ENCODE peak calls at places on chromosomes 1 and 21, in five cellular contexts. M is astrocyte of the spinal cord, O is RWPE1, E is stomach, V is AG20443. D is an unnamed sample.

GRCh38 chr1:172323666-172324065 is 96.8 kb upstream of the C1orf105 start:
- DNase-seq in V (no peak), O (no peak), M (no peak), E (no peak), D (no peak)

GRCh38 chr1:247443641-247444040 is 14.3 kb downstream of the OR2B11 start:
- DNase-seq in V (no peak), O (no peak), E (no peak), M (no peak), D (no peak)

GRCh38 chr21:46498335-46499050 is 39.8 kb downstream of the DIP2A start:
- DNase-seq in O (no peak), V (no peak), E (no peak), M (peak), D (no peak)

GRCh38 chr1:236725638-236726037 is 39.3 kb downstream of the ACTN2 start:
- DNase-seq in V (no peak), E (no peak), M (no peak), O (no peak), D (no peak)

GRCh38 chr1:94936861-94937620 is 10.1 kb upstream of the CNN3 start:
- DNase-seq in M (no peak), O (no peak), V (no peak), E (no peak), D (no peak)

GRCh38 chr1:115922806-115923205 is 53.5 kb upstream of the SLC22A15 start:
- DNase-seq in V (no peak), O (no peak), E (no peak), M (no peak), D (no peak)

GRCh38 chr1:93630168-93630567 is 51.5 kb downstream of the BCAR3 start:
- DNase-seq in V (no peak), E (no peak), O (no peak), M (no peak), D (no peak)

GRCh38 chr1:67717876-67718275 is 32.9 kb downstream of the GADD45A start:
- DNase-seq in V (peak), O (no peak), M (no peak), E (no peak), D (no peak)

GRCh38 chr21:45108808-45109800 is 34.7 kb downstream of the ADARB1 start:
- DNase-seq in E (no peak), V (no peak), O (no peak), M (no peak), D (no peak)

GRCh38 chr1:69967245-69967766 is 238.1 kb downstream of the LRRC40 start:
- DNase-seq in O (no peak), E (no peak), M (no peak), V (no peak), D (no peak)

GRCh38 chr1:167922023-167922422 is 8.1 kb upstream of the ADCY10 start:
- DNase-seq in M (peak), E (no peak), O (no peak), V (peak), D (no peak)

GRCh38 chr1:50095716-50096115 is 13.0 kb upstream of the ELAVL4 start:
- DNase-seq in O (no peak), E (no peak), M (no peak), V (no peak), D (no peak)

GRCh38 chr21:29007801-29008200 is 11.3 kb downstream of the RWDD2B start:
- DNase-seq in E (no peak), O (no peak), M (no peak), V (no peak), D (no peak)

GRCh38 chr1:22132517-22133235 is 10.2 kb downstream of the WNT4 start:
- DNase-seq in E (no peak), V (peak), O (peak), M (peak), D (no peak)

GRCh38 chr1:174692313-174692712 is 244.5 kb downstream of the GPR52 start:
- DNase-seq in E (no peak), V (peak), M (peak), O (peak), D (no peak)

GRCh38 chr1:1307261-1307907 is 346 bp downstream of the ACAP3 start:
- DNase-seq in E (no peak), O (no peak), V (no peak), M (no peak), D (no peak)

GRCh38 chr1:115564201-115564600 is 77.6 kb upstream of the VANGL1 start:
- DNase-seq in M (no peak), E (no peak), O (no peak), V (no peak), D (no peak)

GRCh38 chr1:178682429-178682828 is 42.6 kb upstream of the RALGPS2 start:
- DNase-seq in O (no peak), M (no peak), V (no peak), E (no peak), D (no peak)

GRCh38 chr21:38334866-38335265 is 78.1 kb downstream of the KCNJ15 start:
- DNase-seq in V (no peak), M (no peak), O (no peak), E (no peak), D (no peak)

GRCh38 chr1:158124034-158124433 is 56.7 kb upstream of the CD1D start:
- DNase-seq in M (peak), V (no peak), O (peak), E (no peak), D (no peak)

GRCh38 chr1:30726254-30726653 is 2.9 kb upstream of the MATN1 start:
- DNase-seq in E (no peak), M (no peak), O (no peak), V (no peak), D (no peak)

GRCh38 chr1:231162970-231163830 is 1.3 kb downstream of the TRIM67 start:
- DNase-seq in M (no peak), V (no peak), E (no peak), O (no peak), D (no peak)

GRCh38 chr1:14190508-14190907 is 408.0 kb upstream of the KAZN start:
- DNase-seq in M (peak), E (no peak), O (peak), V (peak), D (peak)

GRCh38 chr1:212669102-212669501 is 30.5 kb downstream of the BATF3 start:
- DNase-seq in E (no peak), M (no peak), O (no peak), V (no peak), D (no peak)

GRCh38 chr1:153465728-153466625 is 5.5 kb upstream of the S100A7 start:
- DNase-seq in O (peak), E (peak), V (peak), M (peak), D (no peak)

GRCh38 chr1:25675729-25676476 is 59.3 kb downstream of the MAN1C1 start:
- DNase-seq in O (no peak), E (peak), M (no peak), V (no peak), D (no peak)

GRCh38 chr1:67564193-67564592 is 120.8 kb upstream of the GADD45A start:
- DNase-seq in E (no peak), M (no peak), V (peak), O (no peak), D (no peak)

GRCh38 chr1:52862666-52863458 is 20.3 kb downstream of the ZYG11A start:
- DNase-seq in E (no peak), O (no peak), V (no peak), M (no peak), D (no peak)

GRCh38 chr1:32199717-32200072 is 700 bp upstream of the CCDC28B start:
- DNase-seq in O (no peak), V (peak), E (peak), M (no peak), D (no peak)